ENCODE peak calls at places on chromosomes 4 and X, in ten cellular contexts. T is AG04449, Y is MM.1S, J is GM23338, Z is ovary, G is Peyer's patch, L is tibial nerve, A is mammary epithelial cell, X is cardiac muscle cell, K is lung. B is an unnamed sample.

GRCh38 chrX:9131066-9131465 is 97.1 kb upstream of the FAM9B start:
- DNase-seq in X (no peak), Z (no peak), T (no peak), G (no peak), K (no peak), L (no peak), J (no peak), A (no peak), Y (no peak), B (no peak)

GRCh38 chrX:44431206-44431605 is 87.7 kb upstream of the EFHC2 start:
- DNase-seq in L (no peak), J (no peak), Y (no peak), T (no peak), X (no peak), A (peak), K (no peak), Z (no peak), G (no peak), B (peak)

GRCh38 chrX:18992829-18993228 is 8.9 kb upstream of the PHKA2 start:
- DNase-seq in K (no peak), Y (no peak), Z (no peak), T (no peak), L (no peak), J (no peak), A (no peak), X (no peak), G (no peak), B (no peak)

GRCh38 chr4:835148-836002 is 9.4 kb upstream of the CPLX1 start:
- DNase-seq in L (no peak), K (no peak), A (no peak), X (no peak), T (no peak), Y (no peak), Z (no peak), J (no peak), G (no peak), B (no peak)

GRCh38 chr4:145839151-145839550 is 99.5 kb downstream of the ZNF827 start:
- DNase-seq in A (no peak), K (no peak), J (peak), Z (no peak), T (no peak), G (no peak), Y (no peak), L (no peak), X (no peak), B (no peak)

GRCh38 chrX:30150196-30150895 is 65.0 kb upstream of the MAGEB2 start:
- DNase-seq in G (no peak), L (no peak), A (peak), T (no peak), Z (no peak), Y (no peak), J (no peak), K (no peak), X (no peak), B (peak)

GRCh38 chr4:171715973-171716372 is 97.2 kb upstream of the GALNTL6 start:
- DNase-seq in J (no peak), Y (no peak), T (no peak), K (no peak), A (no peak), Z (no peak), X (no peak), G (no peak), L (no peak), B (no peak)

GRCh38 chrX:41913476-41913875 is 9.9 kb downstream of the CASK start:
- DNase-seq in X (no peak), A (no peak), G (no peak), L (no peak), Z (no peak), K (no peak), J (no peak), Y (no peak), T (no peak), B (no peak)

GRCh38 chr4:173128199-173128890 is 40.3 kb upstream of the GALNT7 start:
- DNase-seq in K (no peak), A (no peak), Z (no peak), J (no peak), Y (no peak), X (no peak), T (no peak), L (no peak), G (no peak), B (no peak)

GRCh38 chrX:136867518-136867917 is 13.0 kb downstream of the RBMX start:
- DNase-seq in G (no peak), A (no peak), T (no peak), J (no peak), Z (no peak), K (no peak), Y (no peak), L (no peak), X (no peak), B (no peak)

GRCh38 chr4:8478801-8479744 is 38.5 kb downstream of the TRMT44 start:
- DNase-seq in L (no peak), T (no peak), Y (no peak), A (no peak), J (no peak), Z (no peak), K (no peak), X (no peak), G (no peak), B (no peak)

GRCh38 chrX:76555816-76556215 is 128.3 kb downstream of the MAGEE1 start:
- DNase-seq in J (peak), Y (peak), Z (no peak), T (no peak), X (peak), L (no peak), G (no peak), A (peak), K (no peak), B (peak)

GRCh38 chr4:159206427-159206871 is 103.6 kb downstream of the RAPGEF2 start:
- DNase-seq in K (no peak), G (no peak), Y (peak), A (peak), J (no peak), Z (no peak), L (no peak), X (no peak), T (peak), B (no peak)

GRCh38 chrX:57595381-57595811 is 3.6 kb downstream of the ZXDB start:
- DNase-seq in A (peak), T (peak), X (no peak), Y (no peak), G (no peak), Z (peak), L (no peak), J (peak), K (no peak), B (peak)

GRCh38 chr4:156970501-156971167 is 965 bp downstream of the PDGFC start:
- DNase-seq in Z (peak), G (peak), T (no peak), L (peak), A (peak), Y (peak), K (peak), X (peak), J (peak), B (peak)

GRCh38 chr4:2837904-2838496 is 5.6 kb upstream of the ADD1 start:
- DNase-seq in T (no peak), A (no peak), L (no peak), Z (peak), J (no peak), X (no peak), K (no peak), G (peak), Y (peak), B (no peak)

GRCh38 chrX:2701600-2701999 is 10.5 kb downstream of the CD99 start:
- DNase-seq in A (peak), T (no peak), Z (no peak), X (peak), G (no peak), Y (peak), J (no peak), L (no peak), K (no peak), B (no peak)

GRCh38 chrX:66233206-66233605 is 69.2 kb downstream of the HEPH start:
- DNase-seq in Z (no peak), K (no peak), Y (no peak), A (no peak), X (no peak), J (no peak), L (no peak), T (no peak), G (no peak), B (no peak)

GRCh38 chr4:3491681-3492405 is 28.7 kb downstream of the DOK7 start:
- DNase-seq in Y (no peak), T (peak), Z (no peak), A (no peak), K (no peak), G (no peak), J (no peak), X (no peak), L (no peak), B (peak)

GRCh38 chrX:130055103-130055502 is 55.2 kb downstream of the ELF4 start:
- DNase-seq in K (no peak), Y (no peak), G (no peak), T (peak), A (no peak), X (no peak), Z (no peak), J (no peak), L (no peak), B (no peak)

GRCh38 chr4:126775485-126776106 is 857.2 kb upstream of the INTU start:
- DNase-seq in A (no peak), K (no peak), G (no peak), Z (no peak), J (no peak), T (no peak), X (no peak), L (no peak), Y (peak), B (no peak)

GRCh38 chr4:82223715-82224114 is 150.1 kb downstream of the HNRNPD start:
- DNase-seq in L (no peak), Z (no peak), G (peak), T (no peak), Y (peak), K (no peak), A (no peak), X (no peak), J (peak), B (no peak)

GRCh38 chr4:90715242-90715641 is 588.0 kb downstream of the CCSER1 start:
- DNase-seq in A (no peak), Z (no peak), L (no peak), T (no peak), Y (no peak), K (no peak), X (no peak), J (no peak), G (no peak), B (no peak)

GRCh38 chrX:75038925-75039324 is 113.7 kb upstream of the NEXMIF start:
- DNase-seq in X (peak), Y (no peak), J (peak), K (no peak), T (no peak), G (no peak), A (peak), L (no peak), Z (no peak), B (peak)

GRCh38 chr4:128322311-128322710 is 34.7 kb upstream of the PGRMC2 start:
- DNase-seq in G (no peak), Z (no peak), K (no peak), X (no peak), J (no peak), T (no peak), Y (no peak), A (peak), L (no peak), B (peak)

GRCh38 chrX:112913807-112914206 is 73.2 kb upstream of the AMOT start:
- DNase-seq in A (no peak), L (no peak), T (no peak), G (no peak), Y (no peak), K (no peak), X (no peak), J (peak), Z (no peak), B (peak)
- TF ChIP-seq CTCF in A (no peak), L (no peak), T (no peak), G (no peak), Y (no peak), K (no peak), X (no peak), J (no peak), Z (no peak), B (peak)

GRCh38 chr4:73257995-73258667 is 467 bp downstream of the ANKRD17 start:
- DNase-seq in J (peak), K (peak), X (peak), Z (peak), G (no peak), A (peak), L (peak), T (no peak), Y (peak), B (peak)
- TF ChIP-seq CTCF in J (peak), K (no peak), X (peak), Z (no peak), G (no peak), A (peak), L (peak), T (peak), Y (peak), B (peak)

DNA sequence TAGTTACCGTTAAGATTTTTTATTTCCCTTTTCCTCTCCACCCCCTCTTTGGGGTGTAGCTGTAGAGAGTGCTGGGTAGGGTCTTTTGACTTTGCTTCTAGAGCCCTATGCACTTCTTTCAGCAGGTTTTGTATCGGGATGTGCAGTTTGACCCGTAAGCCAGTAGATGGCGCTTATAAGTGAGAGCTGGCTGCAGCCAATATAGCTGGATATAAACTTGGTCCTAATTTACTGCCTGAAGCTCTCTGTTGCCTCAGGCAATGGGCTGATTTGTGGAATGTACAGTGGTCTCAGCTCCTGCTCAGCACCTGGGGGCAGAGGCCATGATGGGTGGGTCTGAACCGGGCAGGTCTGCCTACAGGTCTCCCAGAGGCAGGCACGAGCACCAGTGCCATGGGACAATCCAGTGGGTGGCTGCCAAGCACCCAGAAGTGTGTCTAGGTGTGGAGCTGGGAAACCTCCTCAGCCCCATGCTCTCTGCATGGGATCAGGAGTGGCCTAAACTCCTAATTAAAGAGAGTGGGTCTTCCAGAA is 146.5 kb downstream of the SPANXN1 start:
- DNase-seq in Y (peak), J (peak), G (no peak), A (no peak), T (no peak), X (no peak), L (no peak), Z (no peak), K (no peak), B (peak)
- TF ChIP-seq CTCF in Y (peak), J (peak), G (no peak), A (peak), T (no peak), X (no peak), L (no peak), Z (no peak), K (no peak), B (peak)

GRCh38 chrX:146481735-146482134 is 327.8 kb upstream of the CXorf51B start:
- DNase-seq in Y (no peak), Z (no peak), L (no peak), G (no peak), X (no peak), K (no peak), T (no peak), A (no peak), J (peak), B (peak)
- TF ChIP-seq CTCF in Y (no peak), Z (no peak), L (no peak), G (no peak), X (no peak), K (no peak), T (no peak), A (no peak), J (peak), B (no peak)

DNA sequence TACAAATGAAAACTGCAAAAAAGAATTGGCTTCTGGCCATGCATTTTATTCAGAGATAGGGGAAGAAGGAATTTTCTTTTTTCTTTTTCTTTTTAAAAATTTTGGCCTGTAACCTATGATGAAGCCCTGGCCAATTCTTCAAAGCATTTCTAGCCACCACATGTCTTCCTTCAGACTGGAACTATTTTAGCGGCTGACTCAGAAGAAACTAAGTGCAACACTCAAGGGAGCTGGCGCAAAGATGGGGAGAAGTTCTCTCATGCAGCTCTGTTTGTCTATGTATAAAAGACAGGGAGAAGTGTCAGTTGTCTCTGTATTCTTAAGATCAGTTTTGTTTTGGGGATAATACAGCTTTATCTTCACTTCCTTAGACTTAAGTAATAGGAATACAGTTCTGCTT is 46.2 kb downstream of the MBNL3 start:
- DNase-seq in Z (no peak), K (no peak), X (no peak), G (no peak), A (no peak), Y (no peak), J (no peak), T (no peak), L (no peak), B (no peak)
- TF ChIP-seq CTCF in Z (no peak), K (no peak), X (no peak), G (no peak), A (no peak), Y (no peak), J (no peak), T (no peak), L (no peak), B (no peak)